ENCODE peak calls at places on chromosome 6, in nine cellular contexts. H is HS-5; D is AML-193; R is stimulated activated CD8-positive, alpha-beta memory T cell treated with anti-CD3 and anti-CD28 coated beads, Interleukin-2, amount 100 ng/mL, for 1 hour; Y is stimulated activated CD4-positive, alpha-beta T cell treated with anti-CD3 and anti-CD28 coated beads, Interleukin-1b, Interleukin-23, amount 100 ng/mL, for 24 hours; Q is HTR-8/SVneo; N is HFF-Myc; O is left ventricle myocardium inferior; J is T-helper 9 cell. I is an unnamed sample.

GRCh38 chr6:160238786-160239751 is 19.6 kb downstream of the SLC22A2 start:
- DNase-seq in H (no peak), D (no peak), Q (no peak), N (no peak), R (no peak), J (no peak), O (no peak), Y (no peak), I (no peak)

GRCh38 chr6:35084511-35085203 is 56.5 kb downstream of the TCP11 start:
- DNase-seq in O (no peak), Y (no peak), N (no peak), H (no peak), R (no peak), J (no peak), D (no peak), Q (no peak), I (no peak)

GRCh38 chr6:28589952-28590340 is 64.3 kb downstream of the GPX5 start:
- DNase-seq in H (no peak), D (no peak), J (no peak), O (no peak), R (no peak), Q (no peak), Y (no peak), N (no peak), I (peak)

GRCh38 chr6:125140808-125141207 is 12.8 kb upstream of the TPD52L1 start:
- DNase-seq in Y (no peak), R (no peak), H (no peak), N (no peak), D (no peak), J (no peak), O (no peak), Q (no peak), I (no peak)

GRCh38 chr6:144710207-144710606 is 425.1 kb downstream of the UTRN start:
- DNase-seq in H (peak), J (no peak), Y (no peak), O (no peak), R (no peak), Q (peak), N (peak), D (no peak), I (no peak)

GRCh38 chr6:148513145-148514071 is 170.8 kb downstream of the SASH1 start:
- DNase-seq in J (no peak), N (peak), Q (no peak), O (no peak), D (no peak), Y (no peak), R (no peak), H (no peak), I (no peak)

GRCh38 chr6:152375200-152375599 is 262.0 kb downstream of the SYNE1 start:
- DNase-seq in O (no peak), Y (no peak), N (no peak), H (no peak), J (no peak), R (no peak), Q (no peak), D (no peak), I (no peak)

GRCh38 chr6:26342106-26342999 is 22.6 kb upstream of the BTN3A2 start:
- DNase-seq in D (no peak), Q (no peak), O (no peak), Y (no peak), J (no peak), R (no peak), H (no peak), N (no peak), I (no peak)

GRCh38 chr6:117617766-117618035 is 15.4 kb upstream of the GOPC start:
- DNase-seq in D (no peak), Y (no peak), H (no peak), N (no peak), Q (no peak), R (no peak), O (no peak), J (no peak), I (no peak)

GRCh38 chr6:165678429-165678828 is 15.4 kb upstream of the PDE10A start:
- DNase-seq in Q (no peak), O (no peak), R (no peak), J (no peak), H (no peak), N (no peak), D (no peak), Y (no peak), I (no peak)

GRCh38 chr6:149260214-149260874 is 57.2 kb upstream of the TAB2 start:
- DNase-seq in J (no peak), D (no peak), N (no peak), Y (no peak), Q (no peak), H (no peak), R (no peak), O (no peak), I (no peak)

GRCh38 chr6:85353012-85353411 is 96.9 kb upstream of the NT5E start:
- DNase-seq in D (no peak), Q (no peak), N (no peak), J (no peak), H (no peak), O (no peak), R (no peak), Y (no peak), I (no peak)

GRCh38 chr6:138691595-138692057 is 81.9 kb upstream of the CCDC28A start:
- DNase-seq in H (peak), Q (peak), R (no peak), J (no peak), O (no peak), D (no peak), Y (no peak), N (no peak), I (no peak)

GRCh38 chr6:33610057-33610456 is 11.1 kb upstream of the ITPR3 start:
- DNase-seq in J (no peak), D (no peak), N (no peak), Q (no peak), H (no peak), Y (no peak), O (peak), R (no peak), I (no peak)

GRCh38 chr6:7139835-7140470 is 32.2 kb downstream of the RREB1 start:
- DNase-seq in O (no peak), J (no peak), N (no peak), Q (no peak), D (no peak), R (no peak), H (no peak), Y (no peak), I (no peak)

GRCh38 chr6:149651056-149651455 is 2.5 kb upstream of the KATNA1 start:
- DNase-seq in D (no peak), H (no peak), R (no peak), N (no peak), Y (no peak), O (no peak), J (no peak), Q (no peak), I (no peak)

GRCh38 chr6:131682427-131682826 is 18.8 kb downstream of the OR2A4 start:
- DNase-seq in Q (no peak), H (no peak), Y (no peak), J (no peak), N (no peak), D (no peak), R (no peak), O (no peak), I (no peak)

GRCh38 chr6:169328112-169328801 is 74.6 kb upstream of the THBS2 start:
- DNase-seq in Q (peak), N (no peak), O (no peak), H (no peak), J (no peak), R (no peak), Y (no peak), D (no peak), I (no peak)

GRCh38 chr6:135146160-135146920 is 34.8 kb upstream of the MYB start:
- DNase-seq in Y (no peak), N (no peak), D (no peak), J (no peak), Q (peak), H (no peak), O (no peak), R (no peak), I (no peak)

GRCh38 chr6:132683543-132683942 is 24.6 kb upstream of the TAAR1 start:
- DNase-seq in Y (no peak), Q (peak), N (peak), D (no peak), J (no peak), R (no peak), H (no peak), O (no peak), I (no peak)

GRCh38 chr6:161870236-161870901 is 596.5 kb upstream of the AGPAT4 start:
- DNase-seq in Y (no peak), Q (no peak), R (no peak), N (no peak), O (no peak), J (no peak), H (no peak), D (no peak), I (no peak)

GRCh38 chr6:55827818-55828522 is 47.4 kb downstream of the BMP5 start:
- DNase-seq in O (no peak), Q (no peak), Y (no peak), D (no peak), H (peak), J (no peak), R (no peak), N (peak), I (no peak)

GRCh38 chr6:155287762-155288161 is 23.9 kb downstream of the CLDN20 start:
- DNase-seq in J (no peak), N (no peak), Q (no peak), D (no peak), Y (no peak), H (no peak), R (no peak), O (no peak), I (no peak)

GRCh38 chr6:17432356-17432755 is 39.0 kb downstream of the CAP2 start:
- DNase-seq in D (no peak), O (no peak), H (no peak), Q (no peak), Y (no peak), N (no peak), R (no peak), J (no peak), I (no peak)

GRCh38 chr6:53313784-53314382 is 34.9 kb downstream of the ELOVL5 start:
- DNase-seq in J (no peak), R (no peak), N (no peak), D (no peak), H (no peak), Q (no peak), O (no peak), Y (no peak), I (no peak)

GRCh38 chr6:4253604-4254211 is 118.3 kb upstream of the ECI2 start:
- DNase-seq in H (no peak), Q (peak), D (no peak), R (no peak), J (no peak), Y (no peak), O (no peak), N (peak), I (no peak)

GRCh38 chr6:148272597-148272996 is 70.0 kb upstream of the SASH1 start:
- DNase-seq in H (no peak), O (no peak), J (no peak), Q (no peak), R (no peak), N (no peak), Y (no peak), D (no peak), I (no peak)

GRCh38 chr6:45576648-45577624 is 199.2 kb upstream of the SUPT3H start:
- DNase-seq in J (no peak), H (no peak), D (no peak), Y (no peak), N (no peak), O (peak), R (no peak), Q (no peak), I (peak)

GRCh38 chr6:26233608-26234420 is 131.2 kb upstream of the BTN3A2 start:
- DNase-seq in D (no peak), R (peak), Q (no peak), O (no peak), J (peak), Y (no peak), H (no peak), N (no peak), I (peak)

GRCh38 chr6:136718486-136718885 is 73.8 kb downstream of the MAP3K5 start:
- DNase-seq in J (no peak), O (no peak), H (no peak), R (no peak), D (no peak), N (no peak), Y (no peak), Q (no peak), I (no peak)

I was measured in cerebellum.